ENCODE peak calls at places on chromosomes 3 and 15, in four cellular contexts. E, X, I and B are unnamed samples.

GRCh38 chr3:127796751-127797150 is 25.6 kb downstream of the MGLL start:
- DNase-seq in E (no peak), X (peak), I (no peak), B (no peak)

GRCh38 chr3:107794664-107795443 is 272.1 kb downstream of the BBX start:
- DNase-seq in E (no peak), X (no peak), I (peak), B (peak)

GRCh38 chr3:71160800-71161546 is 422.6 kb downstream of the FOXP1 start:
- DNase-seq in E (no peak), X (no peak), I (no peak), B (no peak)

GRCh38 chr15:94972314-94972713 is 741.0 kb downstream of the MCTP2 start:
- DNase-seq in E (no peak), X (no peak), I (no peak), B (no peak)

GRCh38 chr15:78317145-78317836 is 17.9 kb upstream of the SKIC8 start:
- DNase-seq in E (no peak), X (no peak), I (peak), B (no peak)

GRCh38 chr15:38069506-38069905 is 135.1 kb downstream of the TMCO5A start:
- DNase-seq in E (no peak), X (peak), I (peak), B (peak)

GRCh38 chr3:113222412-113223086 is 11.2 kb downstream of the BOC start:
- DNase-seq in E (no peak), X (no peak), I (no peak), B (no peak)

GRCh38 chr3:188489639-188490405 is 335.9 kb downstream of the LPP start:
- DNase-seq in E (no peak), X (no peak), I (no peak), B (no peak)

GRCh38 chr3:172323894-172324590 is 124.2 kb downstream of the GHSR start:
- DNase-seq in E (peak), X (peak), I (peak), B (no peak)

GRCh38 chr15:55897560-55898336 is 95.7 kb downstream of the NEDD4 start:
- DNase-seq in E (peak), X (peak), I (peak), B (peak)

GRCh38 chr3:68931406-68932149 is 769 bp downstream of the TAFA4 start:
- DNase-seq in E (peak), X (no peak), I (no peak), B (no peak)

GRCh38 chr15:40397688-40398412 is 7.7 kb upstream of the IVD start:
- DNase-seq in E (no peak), X (no peak), I (no peak), B (no peak)

GRCh38 chr15:36527512-36528162 is 51.8 kb upstream of the CDIN1 start:
- DNase-seq in E (no peak), X (no peak), I (no peak), B (no peak)

GRCh38 chr15:37880009-37880834 is 54.2 kb upstream of the TMCO5A start:
- DNase-seq in E (no peak), X (no peak), I (no peak), B (no peak)

GRCh38 chr15:66592505-66593218 is 26.9 kb upstream of the LCTL start:
- DNase-seq in E (no peak), X (no peak), I (no peak), B (no peak)

GRCh38 chr15:67149068-67149841 is 83.9 kb downstream of the SMAD3 start:
- DNase-seq in E (no peak), X (no peak), I (no peak), B (no peak)

GRCh38 chr3:109071349-109072142 is 46.4 kb downstream of the MORC1 start:
- DNase-seq in E (no peak), X (no peak), I (peak), B (no peak)

GRCh38 chr3:9121366-9121765 is 128.1 kb downstream of the SRGAP3 start:
- DNase-seq in E (no peak), X (no peak), I (no peak), B (no peak)

GRCh38 chr3:141412087-141412935 is 44.0 kb downstream of the ZBTB38 start:
- DNase-seq in E (peak), X (peak), I (peak), B (peak)
- TF ChIP-seq POLR2A in E (no peak), X (peak), I (no peak), B (peak)

DNA sequence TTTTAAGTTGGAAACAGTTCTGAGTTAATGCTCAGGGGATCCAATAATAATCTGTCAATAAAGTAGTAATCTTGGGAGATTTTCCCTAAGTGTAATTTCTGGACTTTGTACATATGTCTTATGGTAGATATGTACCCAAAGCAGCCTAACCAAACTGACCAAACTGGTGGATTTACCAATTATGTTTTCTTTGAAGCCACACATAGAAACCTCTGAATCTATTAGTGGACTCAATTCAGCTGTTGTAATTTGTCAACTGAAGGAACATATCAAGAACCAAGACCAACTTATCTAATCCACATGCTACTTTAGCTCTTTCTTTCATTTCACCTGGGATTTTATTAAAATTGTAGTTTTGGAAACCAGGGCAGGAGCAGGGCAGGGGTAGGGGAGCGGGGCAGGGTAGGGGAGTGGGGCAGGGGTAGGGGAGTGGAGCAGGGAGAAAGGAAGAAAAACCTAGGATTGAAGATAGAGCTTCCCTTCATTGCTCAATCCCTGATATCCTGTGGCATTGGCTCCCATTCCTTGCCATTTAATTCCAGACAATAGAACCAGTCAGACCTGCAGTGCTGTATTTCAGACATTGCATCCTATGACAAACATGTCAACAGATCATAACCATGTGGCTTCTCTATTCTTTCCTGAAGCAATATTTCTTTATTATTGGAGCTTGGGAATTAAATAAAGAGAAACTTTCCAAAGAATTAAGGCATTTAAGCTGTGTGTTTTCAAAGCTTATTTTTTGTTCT is 101.8 kb downstream of the NFKBIZ start:
- DNase-seq in E (no peak), X (no peak), I (no peak), B (no peak)
- H3K27ac ChIP-seq in E (no peak), X (peak), I (no peak), B (peak)

DNA sequence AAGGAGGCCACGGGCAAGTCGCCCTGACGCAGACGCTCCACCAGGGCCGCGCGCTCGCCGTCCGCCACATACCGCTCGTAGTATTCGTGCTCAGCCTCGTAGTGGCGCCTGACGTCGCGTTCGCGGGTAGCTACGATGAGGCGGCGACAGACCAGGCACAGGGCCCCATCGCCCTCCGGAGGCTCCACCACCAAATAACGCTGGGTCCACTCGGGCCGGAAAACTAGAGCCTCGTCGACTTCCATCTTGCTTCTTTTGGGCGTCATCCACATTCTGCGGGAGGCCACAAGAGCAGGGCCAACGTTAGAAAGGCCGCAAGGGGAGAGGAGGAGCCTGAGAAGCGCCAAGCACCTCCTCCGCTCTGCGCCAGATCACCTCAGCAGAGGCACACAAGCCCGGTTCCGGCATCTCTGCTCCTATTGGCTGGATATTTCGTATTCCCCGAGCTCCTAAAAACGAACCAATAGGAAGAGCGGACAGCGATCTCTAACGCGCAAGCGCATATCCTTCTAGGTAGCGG is at the start of gene EPM2AIP1:
- DNase-seq in E (peak), X (peak), I (peak), B (no peak)
- TF ChIP-seq POLR2A in E (peak), X (peak), I (peak), B (peak)

GRCh38 chr3:10173095-10173925 is 8.6 kb downstream of the IRAK2 start:
- DNase-seq in E (no peak), X (no peak), I (no peak), B (no peak)
- H3K27ac ChIP-seq in E (no peak), X (peak), I (peak), B (peak)

DNA sequence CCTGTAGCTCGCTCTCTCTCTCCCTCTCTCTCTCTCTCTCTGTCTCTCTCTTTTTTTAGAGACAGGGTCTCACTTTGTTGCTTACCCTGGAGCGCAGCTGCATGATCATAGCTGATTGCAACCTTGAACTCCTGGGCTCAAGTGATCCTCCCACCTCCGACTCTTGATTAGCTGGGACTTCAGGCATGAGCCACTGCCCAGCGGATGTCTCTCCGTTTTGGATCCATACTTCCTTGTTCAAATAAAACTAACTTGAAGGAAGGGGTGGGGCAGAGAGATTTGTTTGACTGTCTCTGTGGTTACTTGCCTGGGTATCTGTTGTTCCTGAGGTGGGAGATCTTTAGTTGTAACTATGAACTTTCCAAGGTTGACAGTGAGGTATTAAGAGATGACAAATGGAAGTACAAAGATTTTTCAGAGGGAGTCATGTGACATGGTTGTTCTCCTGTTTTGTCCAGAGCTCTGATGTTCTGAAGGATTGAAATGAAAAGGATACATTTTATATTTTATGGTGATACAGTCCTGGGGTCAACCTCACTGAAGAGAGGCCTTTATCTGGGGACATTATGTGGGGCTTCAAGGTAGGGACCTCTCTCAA is 47.0 kb downstream of the STARD9 start:
- DNase-seq in E (no peak), X (no peak), I (no peak), B (no peak)
- TF ChIP-seq POLR2A in E (no peak), X (no peak), I (no peak), B (no peak)

DNA sequence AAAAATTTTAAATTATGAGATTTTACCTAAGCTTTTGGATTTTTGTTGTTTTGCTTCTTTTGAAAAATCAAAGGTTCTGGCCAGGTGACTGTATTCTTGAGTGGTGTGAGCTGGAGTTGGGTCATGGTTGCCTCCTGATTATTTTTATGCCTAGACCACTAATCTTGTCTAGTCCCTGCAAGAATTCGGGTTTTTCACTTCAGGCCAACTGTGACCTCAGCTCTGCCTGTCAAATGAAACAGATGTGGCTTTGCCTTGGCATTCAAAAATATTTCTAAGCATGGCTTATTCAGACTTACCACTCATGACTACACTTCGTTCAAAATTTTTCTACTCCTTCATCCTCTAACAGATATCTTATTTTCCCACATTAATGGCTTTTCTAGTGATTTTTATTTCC is 25.4 kb upstream of the CDV3 start:
- DNase-seq in E (no peak), X (no peak), I (no peak), B (no peak)
- H3K27ac ChIP-seq in E (no peak), X (peak), I (peak), B (peak)

DNA sequence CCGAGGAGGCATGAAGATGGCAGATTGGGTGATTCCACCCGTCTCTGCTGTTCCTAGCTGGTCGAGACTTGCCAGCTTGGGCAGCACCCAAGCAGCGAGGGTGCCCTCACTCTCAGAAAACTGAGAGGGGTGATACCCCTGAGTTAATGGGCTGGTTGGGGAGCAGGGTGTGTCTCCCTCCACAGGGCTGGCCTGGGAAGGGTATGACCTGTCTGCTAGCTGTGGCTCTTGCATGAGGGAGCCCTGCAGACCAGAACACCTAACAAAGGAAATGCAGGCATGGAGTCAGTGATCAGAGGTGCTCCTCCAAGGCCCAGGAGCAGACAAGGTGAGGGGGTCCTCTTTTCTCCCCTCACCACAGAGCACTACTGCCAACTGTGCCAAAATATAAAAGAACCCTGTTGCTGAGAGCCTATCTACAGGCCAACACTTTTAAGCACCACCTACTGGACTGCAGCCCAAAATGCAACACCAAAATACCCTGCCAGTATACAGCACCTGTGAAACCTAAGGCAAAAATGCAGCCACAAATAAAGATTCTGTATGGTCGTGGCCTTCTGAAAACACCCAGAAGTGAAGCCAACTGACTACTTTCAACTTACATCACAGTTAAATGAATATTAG is 35.8 kb upstream of the PPM1L start:
- DNase-seq in E (no peak), X (no peak), I (no peak), B (no peak)
- TF ChIP-seq POLR2A in E (no peak), X (no peak), I (no peak), B (no peak)

GRCh38 chr15:90227816-90228772 is 5.6 kb downstream of the CIB1 start:
- DNase-seq in E (no peak), X (no peak), I (no peak), B (no peak)

GRCh38 chr15:90230610-90231009 is 3.1 kb downstream of the CIB1 start:
- DNase-seq in E (no peak), X (no peak), I (no peak), B (no peak)

GRCh38 chr15:90227336-90227735 is 6.4 kb downstream of the CIB1 start:
- DNase-seq in E (no peak), X (no peak), I (no peak), B (no peak)

GRCh38 chr15:90230071-90230494 is 3.7 kb downstream of the CIB1 start:
- DNase-seq in E (no peak), X (no peak), I (peak), B (no peak)

DNA sequence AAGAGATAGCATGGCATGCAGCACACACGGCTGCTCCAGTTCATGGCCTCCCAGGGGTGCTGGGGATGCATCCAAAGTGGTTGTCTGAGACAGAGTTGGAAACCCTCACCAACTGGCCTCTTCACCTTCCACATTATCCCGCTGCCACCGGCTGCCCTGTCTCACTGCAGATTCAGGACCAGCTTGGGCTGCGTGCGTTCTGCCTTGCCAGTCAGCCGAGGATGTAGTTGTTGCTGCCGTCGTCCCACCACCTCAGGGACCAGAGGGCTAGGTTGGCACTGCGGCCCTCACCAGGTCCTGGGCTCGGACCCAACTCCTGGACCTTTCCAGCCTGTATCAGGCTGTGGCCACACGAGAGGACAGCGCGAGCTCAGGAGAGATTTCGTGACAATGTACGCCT is 4.8 kb downstream of the CIB1 start:
- DNase-seq in E (no peak), X (no peak), I (no peak), B (no peak)
- H3K27ac ChIP-seq in E (no peak), X (no peak), I (no peak), B (no peak)